ENCODE peak calls at places on chromosomes 2 and 18, in four cellular contexts. A is heart left ventricle, Q is uterus, B is right atrium auricular region. I is an unnamed sample. For H3K4me1, the result is how much of the 10 kb centered on the place peaks cover.

GRCh38 chr2:20815216-20815615 is 7.7 kb downstream of the LDAH start:
- DNase-seq in A (no peak), Q (no peak), B (no peak), I (no peak)

GRCh38 chr2:56519806-56520205 is 336.0 kb downstream of the CCDC85A start:
- DNase-seq in A (no peak), Q (no peak), B (no peak), I (no peak)

GRCh38 chr18:74396252-74397204 is 60.6 kb downstream of the DIPK1C start:
- DNase-seq in A (no peak), Q (no peak), B (no peak), I (no peak)

GRCh38 chr2:147174824-147175254 is 670.0 kb upstream of the ACVR2A start:
- DNase-seq in A (no peak), Q (no peak), B (no peak), I (no peak)

GRCh38 chr18:55319517-55319905 is 268.5 kb downstream of the TCF4 start:
- DNase-seq in A (no peak), Q (no peak), B (no peak), I (no peak)

GRCh38 chr2:32135409-32135808 is 30.3 kb upstream of the SLC30A6 start:
- DNase-seq in A (no peak), Q (no peak), B (no peak), I (peak)

GRCh38 chr2:179125404-179125803 is 75.5 kb upstream of the CCDC141 start:
- DNase-seq in A (no peak), Q (no peak), B (no peak), I (no peak)

GRCh38 chr2:31992025-31992566 is 18.7 kb downstream of the MEMO1 start:
- DNase-seq in A (no peak), Q (no peak), B (no peak), I (no peak)

GRCh38 chr2:218033590-218034496 is 31.0 kb upstream of the TNS1 start:
- DNase-seq in A (no peak), Q (no peak), B (peak), I (no peak)

DNA sequence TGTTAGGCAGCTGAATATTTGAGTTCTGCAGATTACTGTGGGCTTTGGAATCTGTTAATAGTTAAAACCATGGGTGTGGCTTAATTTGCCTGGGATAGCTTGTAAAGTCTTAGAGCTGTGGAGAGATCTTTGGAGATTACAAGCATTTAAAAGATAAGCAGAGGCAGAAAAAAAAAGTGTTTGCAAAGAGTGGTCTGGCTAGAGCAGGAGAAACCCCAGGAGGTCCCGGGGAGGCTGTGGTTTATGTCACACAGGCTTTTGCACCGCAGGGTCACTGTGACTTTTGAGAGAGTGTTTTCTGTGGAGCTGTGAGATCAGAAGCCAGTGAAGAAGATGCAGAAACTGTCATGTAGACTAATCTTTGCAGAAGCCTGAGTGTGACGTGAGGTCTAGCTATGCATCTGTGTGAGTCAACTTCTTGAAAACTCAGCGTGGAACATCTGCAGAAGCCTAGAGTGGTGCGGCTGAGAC is 49.0 kb downstream of the SETBP1 start:
- DNase-seq in A (no peak), Q (no peak), B (no peak), I (no peak)
- H3K4me1 ChIP-seq in A (under half), Q (under half), B (under half), I (under half)

GRCh38 chr18:35915056-35915455 is 57.4 kb upstream of the RMP24 start:
- DNase-seq in A (no peak), Q (no peak), B (no peak), I (no peak)

GRCh38 chr18:35919179-35919578 is 53.3 kb upstream of the RMP24 start:
- DNase-seq in A (no peak), Q (no peak), B (no peak), I (no peak)

GRCh38 chr18:35920623-35921022 is 51.9 kb upstream of the RMP24 start:
- DNase-seq in A (no peak), Q (no peak), B (no peak), I (no peak)

GRCh38 chr18:35918564-35918963 is 53.9 kb upstream of the RMP24 start:
- DNase-seq in A (no peak), Q (no peak), B (no peak), I (no peak)

DNA sequence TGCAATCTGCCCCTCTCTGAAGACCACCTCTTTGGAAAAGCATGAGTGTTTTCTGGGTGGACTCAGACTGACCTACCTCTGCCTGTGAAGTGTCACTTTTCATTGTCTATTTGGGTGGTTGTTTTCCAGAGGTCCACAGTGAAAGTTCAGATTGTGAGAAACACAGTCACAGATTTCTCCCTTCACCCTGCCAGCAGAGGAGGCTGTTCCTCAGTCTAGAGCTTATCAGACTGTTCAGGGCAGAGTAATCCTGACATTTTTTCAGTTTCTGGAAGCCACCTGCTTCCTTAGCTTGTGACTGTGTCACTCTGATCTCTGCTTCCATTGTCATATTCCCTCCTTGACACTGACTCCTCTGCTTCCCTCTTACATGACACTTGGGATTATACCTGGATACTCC is 55.4 kb upstream of the RMP24 start:
- DNase-seq in A (no peak), Q (no peak), B (no peak), I (no peak)
- TF ChIP-seq CTCF in A (no peak), Q (no peak), B (no peak), I (no peak)

DNA sequence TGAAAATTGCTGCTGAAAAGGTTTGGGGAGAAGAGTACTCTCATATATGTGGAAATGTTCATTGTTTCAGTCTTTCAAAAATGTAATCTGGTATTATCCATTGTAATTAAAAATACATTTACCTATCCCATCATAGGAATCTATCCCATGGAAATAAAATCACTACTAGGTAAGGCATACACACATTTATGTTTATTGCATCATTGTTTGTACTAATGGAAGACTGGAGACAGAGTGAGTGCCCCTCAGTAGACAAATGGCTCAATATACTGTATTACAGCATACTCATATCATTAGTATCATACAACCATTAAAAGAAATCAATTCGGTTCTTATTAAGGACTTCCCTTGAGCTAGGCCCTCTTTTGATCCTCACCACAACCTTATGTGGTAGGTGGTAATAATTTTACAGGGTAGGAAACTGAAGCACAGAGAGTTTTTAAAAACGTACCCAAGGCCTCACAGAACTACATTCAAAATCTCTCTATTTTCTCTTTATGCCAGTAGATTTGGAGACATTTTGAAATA is 94.3 kb upstream of the MSTN start:
- DNase-seq in A (no peak), Q (no peak), B (no peak), I (no peak)
- H3K4me3 ChIP-seq in A (no peak), Q (no peak), B (no peak), I (no peak)

DNA sequence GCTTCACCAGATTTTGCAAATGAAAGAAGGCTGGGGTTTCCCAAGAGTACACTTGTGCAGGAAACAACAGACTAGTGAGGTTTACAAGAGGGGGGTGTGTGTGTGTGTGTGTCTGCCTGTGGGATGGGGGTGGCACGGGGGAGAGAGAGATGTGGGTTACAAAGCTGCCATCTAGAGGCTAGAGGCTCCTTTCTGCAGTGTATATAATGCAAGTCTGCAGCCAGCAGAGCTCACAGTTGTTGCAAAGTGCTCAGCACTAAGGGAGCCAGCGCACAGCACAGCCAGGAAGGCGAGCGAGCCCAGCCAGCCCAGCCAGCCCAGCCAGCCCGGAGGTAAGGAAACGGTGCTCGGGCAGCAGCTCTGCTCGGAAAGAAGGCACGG is at the start of gene ACKR3:
- DNase-seq in A (peak), Q (peak), B (peak), I (peak)
- H3K4me1 ChIP-seq in A (under half), Q (under half), B (half or more), I (under half)

GRCh38 chr2:151334082-151334815 is 23.1 kb upstream of the TNFAIP6 start:
- DNase-seq in A (no peak), Q (no peak), B (no peak), I (no peak)
- TF ChIP-seq CTCF in A (no peak), Q (no peak), B (no peak), I (no peak)

DNA sequence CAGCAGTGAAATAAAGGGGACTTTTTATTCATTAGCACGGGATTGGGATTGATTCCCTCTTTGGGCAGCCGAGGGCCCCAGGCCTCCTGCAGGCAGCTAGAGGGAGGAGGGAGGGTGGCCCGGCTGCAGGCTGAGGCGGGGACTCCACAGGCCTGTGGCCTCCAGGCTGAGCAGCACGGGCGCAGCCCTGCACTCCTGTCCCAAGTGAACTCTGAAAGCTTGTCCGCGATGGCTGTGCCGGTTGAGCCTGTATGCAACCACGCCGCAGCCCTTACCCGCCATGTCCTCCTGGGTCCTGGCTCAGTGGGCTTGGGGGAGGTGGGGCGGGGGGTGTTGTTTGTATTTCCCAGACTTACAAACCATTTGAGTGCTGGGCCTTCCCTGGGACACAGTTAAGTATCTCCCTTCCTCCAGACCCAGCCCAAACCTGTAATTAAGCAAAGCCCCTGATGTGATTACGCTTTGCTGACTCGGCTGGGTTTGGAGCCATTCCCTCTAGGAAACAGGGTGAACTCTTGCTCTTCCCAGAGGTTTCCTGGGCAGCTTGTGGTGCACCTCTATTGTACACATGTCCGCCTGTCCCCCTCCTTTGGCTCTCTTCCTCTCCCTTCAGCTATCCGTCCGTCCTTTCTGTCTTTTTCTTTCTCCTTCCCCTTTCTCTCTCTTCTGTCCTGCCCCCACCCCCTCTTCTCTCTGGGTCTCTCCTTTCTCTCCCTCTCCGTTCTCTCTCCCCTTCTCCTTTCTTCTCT is 5.3 kb downstream of the GLI2 start:
- DNase-seq in A (no peak), Q (no peak), B (peak), I (no peak)
- H3K4me3 ChIP-seq in A (peak), Q (peak), B (peak), I (peak)

DNA sequence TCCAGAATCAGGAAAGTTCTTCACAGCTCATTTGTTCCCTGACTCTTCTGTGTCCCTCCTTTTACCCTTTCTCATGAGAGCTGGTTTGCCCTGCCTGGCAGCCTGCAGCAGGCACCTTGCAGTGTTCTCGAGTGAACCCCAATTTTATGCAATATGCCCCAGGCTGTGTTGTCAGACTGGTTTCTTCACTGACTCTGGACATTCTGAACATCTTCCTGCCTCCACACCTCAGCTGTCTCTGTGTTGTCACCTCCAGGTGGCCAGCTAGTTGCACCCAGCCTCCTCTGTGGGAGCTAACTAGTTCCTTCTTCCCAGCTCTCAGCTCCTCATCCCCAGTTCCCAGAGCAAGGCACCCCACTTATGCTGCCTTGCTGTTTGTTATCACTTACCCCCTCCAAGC is 5.5 kb downstream of the SETBP1 start:
- DNase-seq in A (no peak), Q (no peak), B (no peak), I (no peak)
- H3K4me1 ChIP-seq in A (under half), Q (under half), B (under half), I (under half)

GRCh38 chr18:78638889-78639596 is 340.6 kb upstream of the SALL3 start:
- DNase-seq in A (no peak), Q (no peak), B (no peak), I (no peak)
- TF ChIP-seq CTCF in A (no peak), Q (no peak), B (no peak), I (no peak)